ENCODE peak calls at places on chromosomes 2 and 18, in nine cellular contexts. N, B, X, S, Q, Y, E, A and F are unnamed samples.

GRCh38 chr18:28407681-28408080 is 230.8 kb upstream of the CDH2 start:
- DNase-seq in B (peak), N (no peak), S (no peak), Q (no peak), X (no peak), Y (no peak), E (no peak), A (no peak), F (no peak)

GRCh38 chr18:40365526-40365925 is 1589.5 kb upstream of the PIK3C3 start:
- DNase-seq in N (no peak), X (no peak), B (no peak), A (no peak), E (peak), S (no peak), Y (no peak), Q (no peak), F (no peak)

GRCh38 chr2:3512086-3512485 is 7.2 kb downstream of the ADI1 start:
- DNase-seq in X (no peak), N (no peak), Y (no peak), B (no peak), A (no peak), E (no peak), S (no peak), Q (no peak), F (no peak)

GRCh38 chr2:53018830-53019425 is 748.7 kb upstream of the CHAC2 start:
- DNase-seq in Y (no peak), X (no peak), Q (peak), A (no peak), N (no peak), S (no peak), E (peak), B (peak), F (peak)

GRCh38 chr2:106099691-106100090 is 94.4 kb downstream of the UXS1 start:
- DNase-seq in S (no peak), E (no peak), Q (no peak), N (no peak), A (no peak), Y (no peak), X (no peak), B (no peak), F (no peak)

GRCh38 chr2:120373424-120373823 is 27.5 kb downstream of the INHBB start:
- DNase-seq in X (no peak), N (no peak), E (no peak), B (no peak), A (no peak), Y (no peak), Q (no peak), S (no peak), F (no peak)

GRCh38 chr2:46743021-46743420 is 172.6 kb downstream of the MCFD2 start:
- DNase-seq in Q (no peak), A (no peak), S (no peak), X (no peak), Y (no peak), N (no peak), E (no peak), B (no peak), F (no peak)

GRCh38 chr2:1632006-1632348 is 112.3 kb downstream of the PXDN start:
- DNase-seq in A (no peak), Y (no peak), B (peak), Q (no peak), E (peak), X (no peak), S (no peak), N (no peak), F (peak)

GRCh38 chr2:25885933-25886332 is 7.6 kb upstream of the ASXL2 start:
- DNase-seq in X (no peak), Y (no peak), E (peak), S (no peak), B (peak), Q (no peak), N (no peak), A (no peak), F (peak)

GRCh38 chr2:188369365-188369764 is 77.7 kb downstream of the GULP1 start:
- DNase-seq in Y (peak), X (no peak), N (no peak), E (peak), Q (peak), S (no peak), A (no peak), B (peak), F (peak)

GRCh38 chr2:72750977-72751639 is 74.7 kb downstream of the EXOC6B start:
- DNase-seq in E (no peak), Q (no peak), Y (no peak), N (no peak), B (no peak), X (no peak), S (no peak), A (no peak), F (no peak)

GRCh38 chr2:239337122-239337876 is 63.5 kb downstream of the HDAC4 start:
- DNase-seq in N (no peak), E (no peak), Y (no peak), X (no peak), A (no peak), B (no peak), S (no peak), Q (no peak), F (no peak)

GRCh38 chr2:127641846-127642510 is 4.0 kb upstream of the GPR17 start:
- DNase-seq in N (no peak), Y (no peak), X (peak), B (no peak), S (no peak), E (no peak), Q (no peak), A (no peak), F (no peak)

GRCh38 chr2:206556357-206556949 is 85.8 kb upstream of the FAM237A start:
- DNase-seq in N (no peak), E (peak), B (peak), X (no peak), A (no peak), S (no peak), Y (peak), Q (peak), F (peak)

GRCh38 chr18:8396244-8396643 is 213.0 kb upstream of the RAB12 start:
- DNase-seq in E (no peak), X (no peak), Y (no peak), S (no peak), A (no peak), Q (peak), B (no peak), N (no peak), F (no peak)

GRCh38 chr2:26640781-26641564 is at the start of gene CIB4:
- DNase-seq in Y (no peak), S (no peak), A (no peak), B (no peak), N (no peak), Q (no peak), X (no peak), E (peak), F (no peak)

GRCh38 chr2:215749092-215749957 is 264.0 kb downstream of the MREG start:
- DNase-seq in X (no peak), B (peak), S (no peak), N (no peak), Y (no peak), A (no peak), E (peak), Q (no peak), F (peak)

GRCh38 chr2:2328847-2329246 is 2.2 kb downstream of the MYT1L start:
- DNase-seq in A (no peak), Q (no peak), B (peak), N (no peak), S (no peak), E (no peak), Y (peak), X (no peak), F (no peak)

GRCh38 chr18:60892855-60893254 is 440.4 kb upstream of the CDH20 start:
- DNase-seq in A (no peak), N (no peak), S (no peak), Q (no peak), B (no peak), X (no peak), E (peak), Y (no peak), F (peak)

GRCh38 chr2:68994864-68995263 is 18.1 kb upstream of the ANTXR1 start:
- DNase-seq in S (no peak), A (no peak), N (no peak), Y (no peak), X (no peak), E (peak), Q (no peak), B (peak), F (peak)

GRCh38 chr2:227406177-227407031 is 18.7 kb upstream of the SCYGR1 start:
- DNase-seq in X (no peak), E (peak), N (no peak), S (peak), B (peak), Q (peak), Y (peak), A (no peak), F (peak)

GRCh38 chr2:129118296-129118695 is 799.6 kb upstream of the HS6ST1 start:
- DNase-seq in A (no peak), E (no peak), Y (no peak), X (no peak), N (no peak), S (no peak), Q (no peak), B (no peak), F (no peak)

GRCh38 chr2:176122266-176122632 is 270 bp upstream of the HOXD9 start:
- DNase-seq in A (no peak), B (no peak), X (no peak), Q (peak), E (no peak), N (no peak), Y (no peak), S (no peak), F (no peak)